ENCODE peak calls at places on chromosomes 12 and 14, in four cellular contexts. R is activated CD4-positive, CD25-positive, alpha-beta regulatory T cell; W is heart left ventricle; B is anterior cingulate cortex. I is an unnamed sample.

GRCh38 chr12:122847921-122848421 is 12.7 kb downstream of the HIP1R start:
- DNase-seq in R (no peak), W (no peak), B (no peak), I (no peak)

GRCh38 chr12:51855586-51856428 is 7.3 kb upstream of the FIGNL2 start:
- DNase-seq in R (no peak), W (no peak), B (no peak), I (no peak)

GRCh38 chr14:81337073-81337472 is 63.1 kb downstream of the STON2 start:
- DNase-seq in R (no peak), W (no peak), B (no peak), I (no peak)

GRCh38 chr12:39062266-39062996 is 157.0 kb upstream of the CPNE8 start:
- DNase-seq in R (no peak), W (no peak), B (no peak), I (no peak)

GRCh38 chr12:50442178-50442908 is 41.7 kb downstream of the LARP4 start:
- DNase-seq in R (no peak), W (no peak), B (no peak), I (no peak)

GRCh38 chr14:97916100-97916499 is 1118.9 kb downstream of the VRK1 start:
- DNase-seq in R (no peak), W (no peak), B (no peak), I (peak; percentile 45)

GRCh38 chr12:46711756-46712155 is 114.0 kb downstream of the SLC38A4 start:
- DNase-seq in R (no peak), W (no peak), B (no peak), I (no peak)

GRCh38 chr14:93262446-93262845 is 55.4 kb downstream of the UBR7 start:
- DNase-seq in R (no peak), W (no peak), B (no peak), I (no peak)

GRCh38 chr12:72178244-72178643 is 93.9 kb upstream of the TRHDE start:
- DNase-seq in R (no peak), W (no peak), B (no peak), I (no peak)

GRCh38 chr12:53508534-53509199 is 1.4 kb upstream of the NPFF start:
- DNase-seq in R (peak; percentile 55), W (peak; percentile 88), B (peak; percentile 53), I (peak; percentile 89)

GRCh38 chr12:88703790-88704189 is 123.5 kb upstream of the KITLG start:
- DNase-seq in R (no peak), W (no peak), B (no peak), I (no peak)

GRCh38 chr12:129069886-129070285 is 216.6 kb downstream of the GLT1D1 start:
- DNase-seq in R (no peak), W (no peak), B (no peak), I (no peak)

GRCh38 chr12:126349383-126349782 is 1284.1 kb downstream of the AACS start:
- DNase-seq in R (no peak), W (no peak), B (peak; percentile 20), I (no peak)

GRCh38 chr14:93120952-93121834 is 5.5 kb upstream of the ITPK1 start:
- DNase-seq in R (no peak), W (no peak), B (no peak), I (no peak)

GRCh38 chr12:120072472-120072871 is 44.1 kb downstream of the RAB35 start:
- DNase-seq in R (no peak), W (no peak), B (no peak), I (no peak)

GRCh38 chr14:93528884-93529558 is 98.3 kb downstream of the UNC79 start:
- DNase-seq in R (no peak), W (no peak), B (no peak), I (no peak)

GRCh38 chr14:92539875-92540274 is 26.3 kb downstream of the RIN3 start:
- DNase-seq in R (no peak), W (peak; percentile 60), B (no peak), I (no peak)

GRCh38 chr12:15690320-15690719 is 98.9 kb downstream of the EPS8 start:
- DNase-seq in R (no peak), W (no peak), B (no peak), I (no peak)

I was measured in Right ventricle myocardium inferior.